ENCODE peak calls at places on chromosomes 5 and 9, in seven cellular contexts. K is K562, J is GM23248, D is keratinocyte, X is neural progenitor cell, I is MM.1S, G is PC-3. A is an unnamed sample.

GRCh38 chr5:179374506-179375235 is 29.4 kb upstream of the ADAMTS2 start:
- DNase-seq in K (no peak), J (no peak), D (no peak), X (no peak), I (no peak), G (no peak), A (no peak)

GRCh38 chr5:1757511-1757910 is 42.1 kb downstream of the MRPL36 start:
- DNase-seq in K (no peak), J (no peak), D (no peak), X (no peak), I (no peak), G (no peak), A (no peak)

GRCh38 chr9:134461436-134461982 is 135.3 kb downstream of the RXRA start:
- DNase-seq in K (no peak), J (peak; percentile 34), D (no peak), X (no peak), I (no peak), G (no peak), A (no peak)

GRCh38 chr5:113935453-113935852 is 422.0 kb downstream of the YTHDC2 start:
- DNase-seq in K (no peak), J (no peak), D (no peak), X (no peak), I (no peak), G (no peak), A (no peak)

GRCh38 chr9:136328622-136329041 is 1.3 kb downstream of the GPSM1 start:
- DNase-seq in K (no peak), J (peak; percentile 69), D (no peak), X (peak; percentile 81), I (no peak), G (no peak), A (peak; percentile 47)

GRCh38 chr9:105832311-105832710 is 138.0 kb downstream of the TMEM38B start:
- DNase-seq in K (no peak), J (no peak), D (no peak), X (no peak), I (no peak), G (no peak), A (peak; percentile 16)

GRCh38 chr5:54595724-54596123 is 78.2 kb downstream of the SNX18 start:
- DNase-seq in K (no peak), J (peak; percentile 43), D (no peak), X (no peak), I (no peak), G (no peak), A (peak; percentile 51)

GRCh38 chr5:30099634-30100033 is 1093.9 kb upstream of the CDH6 start:
- DNase-seq in K (no peak), J (no peak), D (no peak), X (peak; percentile 13), I (no peak), G (peak; percentile 97), A (peak; percentile 40)

GRCh38 chr9:134157378-134157885 is 6.9 kb downstream of the RNU6ATAC start:
- DNase-seq in K (no peak), J (no peak), D (no peak), X (no peak), I (no peak), G (no peak), A (no peak)

GRCh38 chr5:27313549-27313948 is 275.2 kb upstream of the CDH9 start:
- DNase-seq in K (no peak), J (no peak), D (no peak), X (no peak), I (no peak), G (no peak), A (no peak)

GRCh38 chr5:81194633-81195333 is 38.3 kb upstream of the CKMT2 start:
- DNase-seq in K (peak; percentile 88), J (peak; percentile 84), D (no peak), X (peak; percentile 90), I (peak; percentile 74), G (peak; percentile 80), A (peak; percentile 41)

GRCh38 chr5:56350595-56351170 is 117.6 kb upstream of the ANKRD55 start:
- DNase-seq in K (peak; percentile 21), J (peak; percentile 90), D (no peak), X (no peak), I (no peak), G (peak; percentile 89), A (peak; percentile 87)

GRCh38 chr9:78303377-78304062 is 6.6 kb downstream of the PSAT1 start:
- DNase-seq in K (no peak), J (no peak), D (no peak), X (no peak), I (no peak), G (no peak), A (no peak)

GRCh38 chr9:100990605-100991381 is 37.7 kb upstream of the PLPPR1 start:
- DNase-seq in K (no peak), J (no peak), D (no peak), X (no peak), I (no peak), G (no peak), A (no peak)

GRCh38 chr5:150672237-150672883 is 11.3 kb downstream of the MYOZ3 start:
- DNase-seq in K (no peak), J (peak; percentile 56), D (peak; percentile 54), X (peak; percentile 65), I (no peak), G (peak; percentile 24), A (no peak)

GRCh38 chr5:107772418-107773310 is 101.9 kb upstream of the EFNA5 start:
- DNase-seq in K (no peak), J (no peak), D (no peak), X (peak; percentile 17), I (no peak), G (no peak), A (no peak)

DNA sequence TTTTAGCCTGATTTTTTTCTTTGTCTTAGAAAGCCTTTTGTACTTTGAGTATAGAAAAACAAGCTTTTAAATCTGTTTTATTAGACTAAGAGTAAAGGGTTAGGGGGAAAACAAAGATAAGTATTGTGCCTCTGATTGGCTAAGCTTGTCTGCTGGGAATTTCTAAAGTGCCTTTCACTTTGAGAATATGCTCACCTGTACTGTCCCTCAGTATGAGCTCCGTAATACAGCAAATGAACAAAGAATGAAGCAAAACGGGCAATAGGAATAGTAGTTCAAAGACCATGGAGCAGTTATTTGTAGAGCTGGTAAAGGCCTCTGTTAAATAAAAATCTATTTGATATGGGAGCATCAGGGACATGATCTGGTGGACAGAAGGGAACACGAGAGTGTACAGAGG is 277.8 kb downstream of the MAST4 start:
- DNase-seq in K (no peak), J (no peak), D (no peak), X (no peak), I (no peak), G (no peak), A (no peak)
- H3K79me2 ChIP-seq in K (no peaks in the 10 kb centered on the region), J (no peaks in the 10 kb centered on the region), D (no peaks in the 10 kb centered on the region), X (no peaks in the 10 kb centered on the region), I (no peaks in the 10 kb centered on the region), G (no peaks in the 10 kb centered on the region), A (no peaks in the 10 kb centered on the region)

DNA sequence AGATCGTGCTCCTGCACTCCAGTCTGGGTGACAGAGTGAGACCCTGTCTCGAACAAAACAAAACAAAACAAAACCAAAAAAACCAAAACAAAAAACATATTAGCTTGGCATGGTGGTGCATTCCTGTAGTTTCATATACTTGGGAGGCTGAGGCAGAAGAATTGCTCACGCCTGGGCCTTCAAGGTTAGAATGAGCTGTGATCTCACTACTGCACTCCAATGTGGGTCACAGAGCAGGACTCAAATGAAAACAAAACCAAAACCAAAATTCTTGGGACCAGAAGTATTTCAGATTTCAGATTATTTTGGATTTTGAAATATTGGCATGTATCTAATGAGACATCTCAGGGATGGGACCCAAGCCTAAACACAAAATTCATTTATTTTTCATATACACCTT is 80.2 kb downstream of the TMC1 start:
- DNase-seq in K (no peak), J (no peak), D (no peak), X (no peak), I (peak; percentile 10), G (no peak), A (no peak)
- H2AFZ ChIP-seq in K (no peak overlapping the region), J (no peak overlapping the region), D (no peak overlapping the region), X (no peak overlapping the region), I (no peak overlapping the region), G (no peak overlapping the region), A (no peak overlapping the region)

GRCh38 chr9:132048191-132048590 is 31.5 kb downstream of the MED27 start:
- DNase-seq in K (no peak), J (no peak), D (no peak), X (no peak), I (no peak), G (no peak), A (peak; percentile 23)

GRCh38 chr9:132054024-132054423 is 25.6 kb downstream of the MED27 start:
- DNase-seq in K (peak; percentile 41), J (no peak), D (no peak), X (no peak), I (no peak), G (no peak), A (no peak)

GRCh38 chr9:132049900-132050299 is 29.8 kb downstream of the MED27 start:
- DNase-seq in K (no peak), J (no peak), D (no peak), X (no peak), I (no peak), G (no peak), A (no peak)

GRCh38 chr9:132046456-132046855 is 33.2 kb downstream of the MED27 start:
- DNase-seq in K (no peak), J (peak; percentile 26), D (no peak), X (no peak), I (no peak), G (no peak), A (no peak)

DNA sequence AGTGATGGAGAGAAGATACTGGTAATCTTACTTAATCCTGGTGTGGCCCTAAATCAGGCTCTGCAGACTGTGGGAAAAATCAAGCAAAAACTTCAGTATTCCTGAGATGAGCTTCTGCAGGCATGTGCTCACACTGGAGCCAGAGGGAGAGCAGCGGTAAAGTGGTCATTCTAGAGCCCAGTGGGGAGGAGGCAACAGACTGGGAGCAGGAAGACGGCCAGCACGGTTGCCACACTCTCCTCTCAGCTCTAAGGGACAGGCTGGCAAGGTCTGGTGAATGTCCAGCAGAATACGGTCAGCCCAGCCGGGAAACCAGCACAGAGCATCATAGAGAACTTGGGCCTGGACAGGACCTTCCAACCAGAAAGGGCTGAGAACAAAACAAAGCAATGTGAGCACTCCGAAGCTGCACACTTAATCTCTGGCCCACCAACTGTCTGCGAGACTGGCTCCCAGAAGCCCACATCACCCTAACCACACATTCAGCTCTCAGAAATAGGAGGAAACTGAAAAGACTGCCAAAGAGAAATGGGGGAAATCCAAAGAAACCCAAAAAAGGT is 30.3 kb downstream of the MED27 start:
- DNase-seq in K (no peak), J (no peak), D (no peak), X (no peak), I (no peak), G (no peak), A (peak; percentile 15)
- H3K79me2 ChIP-seq in K (peaks cover 16% of the 10 kb centered on the region), J (peaks cover 90% of the 10 kb centered on the region), D (peaks cover 47% of the 10 kb centered on the region), X (peaks cover 34% of the 10 kb centered on the region), I (peaks cover 45% of the 10 kb centered on the region), G (peaks cover 87% of the 10 kb centered on the region), A (peaks cover 81% of the 10 kb centered on the region)

GRCh38 chr9:14306672-14307646 is 7.0 kb downstream of the NFIB start:
- DNase-seq in K (no peak), J (no peak), D (no peak), X (peak; percentile 7), I (no peak), G (no peak), A (peak; percentile 73)
- H2AFZ ChIP-seq in K (no peak overlapping the region), J (no peak overlapping the region), D (peak overlapping the region; percentile 35), X (no peak overlapping the region), I (no peak overlapping the region), G (no peak overlapping the region), A (peak overlapping the region; percentile 16)

DNA sequence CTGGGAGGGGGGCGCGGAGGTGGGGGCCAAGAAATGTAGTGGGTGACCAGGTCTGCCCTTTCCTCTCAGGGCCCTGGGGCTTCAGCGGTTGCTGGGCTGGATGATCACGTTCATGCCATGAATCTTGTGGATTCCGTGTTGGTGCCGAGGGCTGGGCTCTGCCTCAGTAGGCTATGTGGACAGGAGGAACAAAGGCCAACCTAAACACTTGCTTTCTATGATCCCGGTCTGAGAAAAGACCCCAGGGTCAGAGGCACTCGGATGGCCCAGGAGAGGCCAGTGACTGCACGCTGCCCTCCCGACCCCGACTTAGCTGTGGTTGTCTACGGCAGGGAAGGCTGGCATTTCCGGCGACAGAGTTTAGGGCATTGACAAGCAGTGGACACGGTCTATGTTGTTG is 26.6 kb downstream of the PHF2 start:
- DNase-seq in K (no peak), J (no peak), D (no peak), X (no peak), I (no peak), G (no peak), A (no peak)
- H3K79me2 ChIP-seq in K (peaks cover 7% of the 10 kb centered on the region), J (peaks cover 99% of the 10 kb centered on the region), D (peaks cover 34% of the 10 kb centered on the region), X (peaks cover 47% of the 10 kb centered on the region), I (peaks cover 30% of the 10 kb centered on the region), G (no peaks in the 10 kb centered on the region), A (peaks cover 86% of the 10 kb centered on the region)